ENCODE peak calls at places on chromosomes 5 and 9, in four cellular contexts. One of them, this sample, is unnamed.

GRCh38 chr5:32810812-32811211 is 99.7 kb downstream of the NPR3 start:
- DNase-seq in cardiac fibroblast: peak; percentile 72
- DNase-seq in A549: no peak
- DNase-seq in lung: no peak
- DNase-seq in this sample: no peak

GRCh38 chr5:99037668-99038067 is 108.9 kb upstream of the CHD1 start:
- DNase-seq in cardiac fibroblast: no peak
- DNase-seq in A549: no peak
- DNase-seq in lung: no peak
- DNase-seq in this sample: no peak

GRCh38 chr5:141513021-141513626 is 24.2 kb downstream of the PCDHGC5 start:
- DNase-seq in cardiac fibroblast: peak; percentile 40
- DNase-seq in A549: no peak
- DNase-seq in lung: no peak
- DNase-seq in this sample: no peak

GRCh38 chr5:167770461-167770860 is 521.0 kb upstream of the WWC1 start:
- DNase-seq in cardiac fibroblast: peak; percentile 41
- DNase-seq in A549: no peak
- DNase-seq in lung: no peak
- DNase-seq in this sample: no peak

GRCh38 chr5:145887217-145887616 is 14.4 kb upstream of the GRXCR2 start:
- DNase-seq in lung: no peak
- DNase-seq in cardiac fibroblast: no peak
- DNase-seq in A549: peak; percentile 18
- DNase-seq in this sample: no peak

GRCh38 chr9:121720992-121721350 is 69.5 kb downstream of the DAB2IP start:
- DNase-seq in lung: no peak
- DNase-seq in A549: no peak
- DNase-seq in cardiac fibroblast: no peak
- DNase-seq in this sample: no peak

GRCh38 chr9:72427801-72428200 is 62.8 kb upstream of the ZFAND5 start:
- DNase-seq in cardiac fibroblast: no peak
- DNase-seq in lung: no peak
- DNase-seq in A549: no peak
- DNase-seq in this sample: no peak

GRCh38 chr5:137022043-137022442 is 477.1 kb downstream of the SPOCK1 start:
- DNase-seq in lung: no peak
- DNase-seq in A549: no peak
- DNase-seq in cardiac fibroblast: peak; percentile 67
- DNase-seq in this sample: no peak

GRCh38 chr9:88041447-88041846 is 67.1 kb upstream of the CDK20 start:
- DNase-seq in lung: no peak
- DNase-seq in A549: peak; percentile 31
- DNase-seq in cardiac fibroblast: peak; percentile 36
- DNase-seq in this sample: no peak

GRCh38 chr5:90193185-90193822 is 216.3 kb downstream of the CETN3 start:
- DNase-seq in lung: no peak
- DNase-seq in cardiac fibroblast: no peak
- DNase-seq in A549: no peak
- DNase-seq in this sample: no peak

GRCh38 chr5:10655041-10655685 is 91.3 kb downstream of the ANKRD33B start:
- DNase-seq in cardiac fibroblast: no peak
- DNase-seq in A549: no peak
- DNase-seq in lung: no peak
- DNase-seq in this sample: no peak

GRCh38 chr9:15101046-15101445 is 190.8 kb upstream of the FREM1 start:
- DNase-seq in cardiac fibroblast: peak; percentile 34
- DNase-seq in lung: no peak
- DNase-seq in A549: no peak
- DNase-seq in this sample: no peak

GRCh38 chr9:107638922-107639321 is 149.4 kb upstream of the KLF4 start:
- DNase-seq in A549: peak; percentile 42
- DNase-seq in cardiac fibroblast: peak; percentile 91
- DNase-seq in lung: no peak
- DNase-seq in this sample: no peak

GRCh38 chr5:9851458-9851857 is 221.3 kb upstream of the TAS2R1 start:
- DNase-seq in cardiac fibroblast: peak; percentile 65
- DNase-seq in lung: no peak
- DNase-seq in A549: peak; percentile 18
- DNase-seq in this sample: no peak

GRCh38 chr5:103808464-103809106 is 246.0 kb upstream of the NUDT12 start:
- DNase-seq in A549: peak; percentile 65
- DNase-seq in cardiac fibroblast: peak; percentile 44
- DNase-seq in lung: no peak
- DNase-seq in this sample: no peak

GRCh38 chr5:72179816-72180440 is 72.7 kb downstream of the MAP1B start:
- DNase-seq in lung: no peak
- DNase-seq in A549: no peak
- DNase-seq in cardiac fibroblast: no peak
- DNase-seq in this sample: no peak

GRCh38 chr9:35538361-35539234 is 48.7 kb downstream of the RUSC2 start:
- DNase-seq in lung: no peak
- DNase-seq in A549: no peak
- DNase-seq in cardiac fibroblast: peak; percentile 88
- DNase-seq in this sample: no peak

GRCh38 chr5:10250804-10251276 is 760 bp downstream of the CCT5 start:
- DNase-seq in cardiac fibroblast: peak; percentile 32
- DNase-seq in A549: no peak
- DNase-seq in lung: no peak
- DNase-seq in this sample: no peak

GRCh38 chr9:88826651-88827245 is 164.5 kb upstream of the S1PR3 start:
- DNase-seq in A549: no peak
- DNase-seq in cardiac fibroblast: peak; percentile 71
- DNase-seq in lung: no peak
- DNase-seq in this sample: no peak

GRCh38 chr5:8905021-8905420 is 640.9 kb downstream of the SEMA5A start:
- DNase-seq in A549: no peak
- DNase-seq in cardiac fibroblast: peak; percentile 79
- DNase-seq in lung: no peak
- DNase-seq in this sample: no peak

GRCh38 chr9:715743-716400 is 125.6 kb upstream of the DMRT1 start:
- DNase-seq in cardiac fibroblast: no peak
- DNase-seq in A549: no peak
- DNase-seq in lung: no peak
- DNase-seq in this sample: no peak

GRCh38 chr5:78112931-78113330 is 181.6 kb downstream of the AP3B1 start:
- DNase-seq in lung: no peak
- DNase-seq in A549: no peak
- DNase-seq in cardiac fibroblast: no peak
- DNase-seq in this sample: no peak

GRCh38 chr5:177086918-177087706 is 397 bp downstream of the FGFR4 start:
- DNase-seq in A549: peak; percentile 90
- DNase-seq in lung: peak; percentile 50
- DNase-seq in cardiac fibroblast: no peak
- DNase-seq in this sample: no peak

GRCh38 chr5:37206733-37207132 is 42.4 kb downstream of the CPLANE1 start:
- DNase-seq in lung: no peak
- DNase-seq in A549: no peak
- DNase-seq in cardiac fibroblast: peak; percentile 24
- DNase-seq in this sample: no peak

GRCh38 chr5:119951330-119951934 is 322.1 kb downstream of the FAM170A start:
- DNase-seq in lung: no peak
- DNase-seq in A549: no peak
- DNase-seq in cardiac fibroblast: no peak
- DNase-seq in this sample: no peak

GRCh38 chr9:33813712-33814641 is 3.0 kb upstream of the UBE2R2 start:
- DNase-seq in cardiac fibroblast: peak; percentile 68
- DNase-seq in A549: peak; percentile 60
- DNase-seq in lung: no peak
- DNase-seq in this sample: no peak

GRCh38 chr5:95609711-95610110 is 10.2 kb upstream of the GPR150 start:
- DNase-seq in A549: no peak
- DNase-seq in lung: no peak
- DNase-seq in cardiac fibroblast: no peak
- DNase-seq in this sample: no peak

GRCh38 chr5:115602585-115603125 is 376 bp upstream of the TICAM2 start:
- DNase-seq in A549: no peak
- DNase-seq in cardiac fibroblast: no peak
- DNase-seq in lung: no peak
- DNase-seq in this sample: no peak

GRCh38 chr9:109901191-109901590 is 121.2 kb downstream of the PALM2AKAP2 start:
- DNase-seq in cardiac fibroblast: peak; percentile 49
- DNase-seq in lung: no peak
- DNase-seq in A549: no peak
- DNase-seq in this sample: no peak

GRCh38 chr9:91207481-91207888 is 154.2 kb downstream of the AUH start:
- DNase-seq in A549: no peak
- DNase-seq in cardiac fibroblast: peak; percentile 55
- DNase-seq in lung: no peak
- DNase-seq in this sample: no peak

GRCh38 chr9:16217933-16218830 is 652.3 kb downstream of the BNC2 start:
- DNase-seq in lung: no peak
- DNase-seq in cardiac fibroblast: no peak
- DNase-seq in A549: no peak
- DNase-seq in this sample: no peak

GRCh38 chr5:40904205-40904993 is 4.9 kb upstream of the C7 start:
- DNase-seq in A549: peak; percentile 71
- DNase-seq in lung: peak; percentile 51
- DNase-seq in cardiac fibroblast: peak; percentile 93
- DNase-seq in this sample: peak; percentile 30

GRCh38 chr5:72209515-72210115 is 102.3 kb downstream of the MAP1B start:
- DNase-seq in lung: no peak
- DNase-seq in A549: no peak
- DNase-seq in cardiac fibroblast: peak; percentile 14
- DNase-seq in this sample: no peak

GRCh38 chr5:112320408-112320807 is 98.7 kb downstream of the EPB41L4A start:
- DNase-seq in lung: no peak
- DNase-seq in cardiac fibroblast: peak; percentile 49
- DNase-seq in A549: no peak
- DNase-seq in this sample: no peak

GRCh38 chr5:34865131-34865530 is 26.2 kb downstream of the TTC23L start:
- DNase-seq in A549: no peak
- DNase-seq in cardiac fibroblast: peak; percentile 14
- DNase-seq in lung: no peak
- DNase-seq in this sample: no peak

GRCh38 chr9:32161209-32161608 is 223.2 kb upstream of the ACO1 start:
- DNase-seq in cardiac fibroblast: no peak
- DNase-seq in A549: no peak
- DNase-seq in lung: no peak
- DNase-seq in this sample: no peak

DNA sequence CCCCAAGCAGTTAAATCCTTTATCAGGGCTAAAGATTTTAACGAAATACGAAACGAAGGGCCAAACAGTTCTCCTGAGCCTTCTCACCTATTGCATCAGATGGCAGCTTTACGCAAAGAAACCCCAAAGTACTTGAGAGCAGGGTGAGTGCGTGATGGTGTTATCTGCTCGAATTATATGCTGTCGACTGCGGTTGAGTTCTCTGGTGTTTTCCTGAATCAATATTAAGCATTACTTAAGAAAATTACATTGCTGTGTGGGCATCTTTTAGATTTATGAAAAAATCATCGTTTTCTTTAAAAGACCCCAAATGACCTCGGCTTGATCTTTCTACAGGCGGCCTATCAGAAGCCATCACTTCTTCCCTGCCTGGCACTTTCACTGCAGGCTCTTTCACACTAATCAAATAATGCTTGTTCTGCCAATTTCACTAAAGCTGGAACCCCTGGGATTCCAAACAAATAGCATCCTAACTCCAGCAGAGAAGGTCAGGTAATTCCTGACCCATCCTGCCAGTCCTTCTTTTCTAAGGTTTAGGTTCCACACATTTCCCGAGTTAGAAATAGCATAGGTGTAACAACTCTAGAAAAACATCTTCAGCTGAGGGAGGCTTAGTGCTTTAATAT is 1.7 kb downstream of the UBE2QL1 start:
- DNase-seq in lung: no peak
- DNase-seq in cardiac fibroblast: no peak
- DNase-seq in A549: no peak
- DNase-seq in this sample: no peak
- H3K4me3 ChIP-seq in lung: no peak overlapping the region
- H3K4me3 ChIP-seq in cardiac fibroblast: no peak overlapping the region
- H3K4me3 ChIP-seq in A549: no peak overlapping the region
- H3K4me3 ChIP-seq in this sample: no peak overlapping the region

GRCh38 chr5:159990506-159990905 is 18.4 kb upstream of the TTC1 start:
- DNase-seq in cardiac fibroblast: peak; percentile 24
- DNase-seq in lung: no peak
- DNase-seq in A549: no peak
- DNase-seq in this sample: no peak
- TF ChIP-seq CTCF in cardiac fibroblast: no peak
- TF ChIP-seq CTCF in lung: no peak
- TF ChIP-seq CTCF in A549: peak; percentile 38
- TF ChIP-seq CTCF in this sample: no peak

DNA sequence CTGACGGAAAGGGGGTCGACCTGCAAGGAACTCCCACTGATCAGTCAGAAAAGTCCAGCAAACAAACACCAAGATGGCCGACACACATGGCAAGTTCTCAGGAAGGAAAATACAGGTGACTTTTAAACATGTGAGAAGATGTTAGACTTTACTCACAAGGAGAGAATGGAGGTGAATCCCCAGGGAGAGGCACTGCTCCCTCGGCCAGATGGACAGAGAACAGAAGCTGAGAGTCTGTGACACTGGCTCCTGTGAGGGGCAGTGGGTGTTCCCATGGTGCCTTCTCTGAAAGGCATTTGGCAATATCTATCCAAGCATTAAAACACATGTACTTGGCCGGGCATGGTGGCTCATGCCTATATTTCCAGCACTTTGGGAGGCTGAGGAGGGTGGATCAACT is 22.8 kb downstream of the COL5A1 start:
- DNase-seq in cardiac fibroblast: no peak
- DNase-seq in A549: no peak
- DNase-seq in lung: no peak
- DNase-seq in this sample: no peak
- H3K4me3 ChIP-seq in cardiac fibroblast: no peak overlapping the region
- H3K4me3 ChIP-seq in A549: no peak overlapping the region
- H3K4me3 ChIP-seq in lung: no peak overlapping the region
- H3K4me3 ChIP-seq in this sample: no peak overlapping the region

DNA sequence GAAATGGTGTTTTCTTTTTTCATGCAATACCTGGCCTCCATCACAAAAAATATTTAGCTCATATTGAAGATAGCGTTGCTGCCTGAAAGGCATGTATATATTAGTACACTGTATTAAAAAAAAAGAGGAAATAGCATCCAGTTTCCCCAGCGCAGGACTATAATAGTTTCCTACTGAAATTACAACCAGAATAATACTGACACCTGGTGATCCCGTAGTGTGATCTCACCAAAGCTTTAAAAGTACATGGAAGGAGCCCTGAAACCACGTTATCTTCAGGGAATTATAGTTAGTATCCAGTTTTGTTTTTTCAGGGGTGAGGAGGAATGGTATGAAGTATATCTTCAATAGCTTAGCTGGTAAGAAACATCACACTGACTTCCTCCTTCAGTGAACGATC is 264.9 kb downstream of the CD180 start:
- DNase-seq in lung: no peak
- DNase-seq in A549: no peak
- DNase-seq in cardiac fibroblast: no peak
- DNase-seq in this sample: no peak
- TF ChIP-seq CTCF in lung: no peak
- TF ChIP-seq CTCF in A549: no peak
- TF ChIP-seq CTCF in cardiac fibroblast: no peak
- TF ChIP-seq CTCF in this sample: no peak

GRCh38 chr5:134227259-134227658 is 1.4 kb upstream of the PPP2CA start:
- DNase-seq in cardiac fibroblast: peak; percentile 18
- DNase-seq in A549: peak; percentile 64
- DNase-seq in lung: no peak
- DNase-seq in this sample: no peak
- H3K4me3 ChIP-seq in cardiac fibroblast: no peak overlapping the region
- H3K4me3 ChIP-seq in A549: peak overlapping the region; percentile 78
- H3K4me3 ChIP-seq in lung: no peak overlapping the region
- H3K4me3 ChIP-seq in this sample: peak overlapping the region; percentile 100

This sample was measured in GM12864.